ENCODE peak calls at places on chromosome 14, in five cellular contexts. D is EL; T is GM12865; U is CD4-positive, alpha-beta memory T cell; M is HFFc6. B is an unnamed sample.

GRCh38 chr14:106044949-106045596 is 518.7 kb downstream of the TMEM121 start:
- DNase-seq in D (peak), T (peak), U (peak), M (no peak), B (no peak)

GRCh38 chr14:51821822-51822221 is 38.6 kb upstream of the GNG2 start:
- DNase-seq in D (peak), T (no peak), U (no peak), M (peak), B (no peak)

GRCh38 chr14:20332386-20332945 is 613 bp downstream of the CCNB1IP1 start:
- DNase-seq in D (no peak), T (peak), U (no peak), M (peak), B (peak)

GRCh38 chr14:101654051-101654450 is 92.8 kb downstream of the DIO3 start:
- DNase-seq in D (no peak), T (no peak), U (no peak), M (no peak), B (no peak)

GRCh38 chr14:24060984-24061913 is 9.4 kb downstream of the CARMIL3 start:
- DNase-seq in D (no peak), T (no peak), U (no peak), M (no peak), B (no peak)

GRCh38 chr14:51283402-51283825 is 43.4 kb downstream of the TMX1 start:
- DNase-seq in D (peak), T (peak), U (peak), M (peak), B (peak)

GRCh38 chr14:88630565-88630964 is 67.7 kb downstream of the ZC3H14 start:
- DNase-seq in D (peak), T (peak), U (no peak), M (no peak), B (no peak)

GRCh38 chr14:105864116-105864515 is 337.7 kb downstream of the TMEM121 start:
- DNase-seq in D (no peak), T (peak), U (no peak), M (no peak), B (no peak)

GRCh38 chr14:59358774-59359173 is 106.4 kb downstream of the GPR135 start:
- DNase-seq in D (no peak), T (no peak), U (no peak), M (no peak), B (no peak)

GRCh38 chr14:98170580-98170979 is 1101.4 kb downstream of the BCL11B start:
- DNase-seq in D (no peak), T (no peak), U (no peak), M (no peak), B (no peak)

GRCh38 chr14:46840971-46841729 is 189.6 kb upstream of the RPL10L start:
- DNase-seq in D (no peak), T (no peak), U (no peak), M (no peak), B (no peak)

GRCh38 chr14:54207075-54207474 is 189.7 kb upstream of the CDKN3 start:
- DNase-seq in D (peak), T (no peak), U (no peak), M (peak), B (no peak)

GRCh38 chr14:54312166-54312801 is 84.5 kb upstream of the CDKN3 start:
- DNase-seq in D (peak), T (no peak), U (no peak), M (peak), B (no peak)

GRCh38 chr14:64746298-64747250 is 42.4 kb downstream of the PLEKHG3 start:
- DNase-seq in D (no peak), T (no peak), U (no peak), M (no peak), B (no peak)

GRCh38 chr14:74888164-74889158 is 6.7 kb downstream of the DLST start:
- DNase-seq in D (peak), T (no peak), U (peak), M (peak), B (no peak)

GRCh38 chr14:84857571-84857970 is 672.4 kb upstream of the FLRT2 start:
- DNase-seq in D (no peak), T (no peak), U (no peak), M (no peak), B (no peak)

GRCh38 chr14:62143235-62143634 is 381.0 kb downstream of the SNAPC1 start:
- DNase-seq in D (peak), T (no peak), U (no peak), M (peak), B (no peak)

GRCh38 chr14:68499451-68499850 is 293.4 kb downstream of the ZFP36L1 start:
- DNase-seq in D (no peak), T (no peak), U (no peak), M (no peak), B (no peak)

GRCh38 chr14:66918527-66918926 is 270.7 kb upstream of the GARIN2 start:
- DNase-seq in D (no peak), T (no peak), U (no peak), M (no peak), B (no peak)

GRCh38 chr14:41476526-41476925 is 130.2 kb upstream of the LRFN5 start:
- DNase-seq in D (no peak), T (no peak), U (no peak), M (no peak), B (no peak)

GRCh38 chr14:55572578-55572977 is 7.4 kb upstream of the KTN1 start:
- DNase-seq in D (no peak), T (no peak), U (no peak), M (no peak), B (no peak)

GRCh38 chr14:76260749-76261148 is 109.0 kb downstream of the GPATCH2L start:
- DNase-seq in D (no peak), T (no peak), U (no peak), M (no peak), B (no peak)

GRCh38 chr14:76775159-76775694 is 14.0 kb downstream of the VASH1 start:
- DNase-seq in D (no peak), T (no peak), U (no peak), M (no peak), B (no peak)

GRCh38 chr14:77339407-77339806 is 18.6 kb downstream of the GSTZ1 start:
- DNase-seq in D (peak), T (no peak), U (no peak), M (peak), B (no peak)

GRCh38 chr14:64324461-64325255 is 30.5 kb upstream of the ESR2 start:
- DNase-seq in D (peak), T (no peak), U (no peak), M (peak), B (no peak)

GRCh38 chr14:24366375-24366663 is 1.7 kb upstream of the NFATC4 start:
- DNase-seq in D (no peak), T (no peak), U (no peak), M (no peak), B (no peak)

GRCh38 chr14:23008836-23009235 is 1.1 kb downstream of the C14orf93 start:
- DNase-seq in D (no peak), T (peak), U (no peak), M (no peak), B (no peak)

GRCh38 chr14:104202259-104203070 is 64.1 kb downstream of the KIF26A start:
- DNase-seq in D (no peak), T (no peak), U (no peak), M (no peak), B (no peak)

GRCh38 chr14:52078721-52079120 is 9.9 kb upstream of the NID2 start:
- DNase-seq in D (no peak), T (no peak), U (no peak), M (no peak), B (no peak)